ENCODE peak calls at places on chromosomes 7 and 10, in eight cellular contexts. A, G, N, J, X, M, R and K are unnamed samples.

GRCh38 chr10:44962870-44963738 is 3.5 kb downstream of the RASSF4 start:
- DNase-seq in A (peak), G (no peak), N (no peak), J (no peak), X (no peak), M (peak), R (no peak), K (no peak)

GRCh38 chr7:155598810-155599210 is 45.7 kb upstream of the RBM33 start:
- DNase-seq in A (peak), G (peak), N (peak), J (peak), X (peak), M (peak), R (peak), K (peak)

GRCh38 chr10:117694251-117694650 is 151.7 kb downstream of the EMX2 start:
- DNase-seq in A (no peak), G (no peak), N (no peak), J (no peak), X (no peak), M (no peak), R (no peak), K (no peak)

GRCh38 chr7:90958669-90959068 is 305.6 kb upstream of the FZD1 start:
- DNase-seq in A (no peak), G (peak), N (no peak), J (peak), X (no peak), M (no peak), R (no peak), K (peak)

GRCh38 chr7:151238190-151238810 is 6.0 kb downstream of the CHPF2 start:
- DNase-seq in A (no peak), G (no peak), N (no peak), J (no peak), X (no peak), M (no peak), R (no peak), K (no peak)

GRCh38 chr7:106012184-106012583 is 49.1 kb downstream of the CDHR3 start:
- DNase-seq in A (no peak), G (no peak), N (no peak), J (no peak), X (no peak), M (no peak), R (no peak), K (no peak)

GRCh38 chr7:123901111-123901510 is 23.9 kb upstream of the SPAM1 start:
- DNase-seq in A (no peak), G (no peak), N (no peak), J (no peak), X (no peak), M (no peak), R (no peak), K (no peak)

GRCh38 chr10:93071674-93072224 is 1.9 kb upstream of the CYP26A1 start:
- DNase-seq in A (no peak), G (no peak), N (peak), J (no peak), X (peak), M (no peak), R (no peak), K (peak)

GRCh38 chr7:134070673-134071072 is 56.5 kb upstream of the LRGUK start:
- DNase-seq in A (no peak), G (no peak), N (no peak), J (no peak), X (no peak), M (no peak), R (no peak), K (no peak)

GRCh38 chr7:149849174-149849573 is 11.0 kb downstream of the ZNF862 start:
- DNase-seq in A (no peak), G (no peak), N (no peak), J (no peak), X (no peak), M (no peak), R (no peak), K (no peak)

GRCh38 chr10:99124376-99124775 is 111.3 kb downstream of the HPSE2 start:
- DNase-seq in A (no peak), G (no peak), N (no peak), J (no peak), X (no peak), M (no peak), R (no peak), K (no peak)
- H3K4me3 ChIP-seq in A (no peak), G (no peak), N (no peak), J (no peak), X (no peak), M (no peak), R (no peak), K (no peak)

GRCh38 chr7:48384180-48384752 is 213.0 kb downstream of the ABCA13 start:
- DNase-seq in A (no peak), G (no peak), N (no peak), J (no peak), X (no peak), M (no peak), R (no peak), K (no peak)
- TF ChIP-seq CTCF in A (no peak), G (no peak), N (no peak), J (peak), X (no peak), M (no peak), R (no peak), K (no peak)

DNA sequence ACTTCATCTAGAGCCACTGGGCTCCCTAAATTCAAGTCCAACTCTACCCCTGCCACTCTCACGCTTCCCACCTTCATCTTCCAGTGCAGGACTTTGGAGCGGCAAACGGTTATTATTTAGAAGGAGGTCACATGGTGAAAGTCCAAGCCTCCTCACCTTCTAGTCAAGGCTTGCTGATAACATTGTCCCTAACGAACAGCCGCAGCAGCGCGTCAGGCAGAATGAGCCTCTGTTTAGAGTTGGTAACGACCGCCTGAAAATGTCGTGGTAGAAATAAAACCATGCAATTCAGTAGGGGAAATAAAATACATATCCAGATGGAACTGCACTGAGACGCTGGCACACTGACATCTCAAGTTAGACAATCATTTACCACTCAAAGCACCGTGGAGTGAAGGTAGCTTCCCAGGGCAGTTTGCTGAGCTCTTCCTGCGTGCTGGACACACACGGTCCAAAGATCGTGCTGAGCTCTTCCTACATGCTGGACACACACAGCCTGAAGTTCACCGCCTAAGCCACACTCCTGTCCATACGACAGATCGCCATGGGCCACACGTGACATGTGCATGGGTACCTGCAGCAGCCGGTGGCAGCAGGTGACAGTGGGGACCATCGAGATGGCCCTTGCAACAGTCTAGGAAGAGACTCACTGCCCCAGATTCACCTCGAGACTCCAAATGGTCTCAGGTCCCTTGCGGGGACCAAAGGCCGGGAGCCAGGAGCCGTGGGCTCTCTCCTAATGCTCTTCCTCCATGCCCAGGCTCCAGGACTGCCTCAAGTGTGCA is 323.5 kb downstream of the PTPRN2 start:
- DNase-seq in A (no peak), G (no peak), N (peak), J (no peak), X (peak), M (no peak), R (no peak), K (no peak)
- H3K4me3 ChIP-seq in A (no peak), G (no peak), N (no peak), J (no peak), X (no peak), M (no peak), R (no peak), K (no peak)

GRCh38 chr7:24049296-24049695 is 234.7 kb upstream of the NPY start:
- DNase-seq in A (no peak), G (no peak), N (no peak), J (no peak), X (no peak), M (no peak), R (no peak), K (no peak)
- TF ChIP-seq CTCF in A (no peak), G (no peak), N (no peak), J (no peak), X (no peak), M (no peak), R (no peak), K (no peak)

DNA sequence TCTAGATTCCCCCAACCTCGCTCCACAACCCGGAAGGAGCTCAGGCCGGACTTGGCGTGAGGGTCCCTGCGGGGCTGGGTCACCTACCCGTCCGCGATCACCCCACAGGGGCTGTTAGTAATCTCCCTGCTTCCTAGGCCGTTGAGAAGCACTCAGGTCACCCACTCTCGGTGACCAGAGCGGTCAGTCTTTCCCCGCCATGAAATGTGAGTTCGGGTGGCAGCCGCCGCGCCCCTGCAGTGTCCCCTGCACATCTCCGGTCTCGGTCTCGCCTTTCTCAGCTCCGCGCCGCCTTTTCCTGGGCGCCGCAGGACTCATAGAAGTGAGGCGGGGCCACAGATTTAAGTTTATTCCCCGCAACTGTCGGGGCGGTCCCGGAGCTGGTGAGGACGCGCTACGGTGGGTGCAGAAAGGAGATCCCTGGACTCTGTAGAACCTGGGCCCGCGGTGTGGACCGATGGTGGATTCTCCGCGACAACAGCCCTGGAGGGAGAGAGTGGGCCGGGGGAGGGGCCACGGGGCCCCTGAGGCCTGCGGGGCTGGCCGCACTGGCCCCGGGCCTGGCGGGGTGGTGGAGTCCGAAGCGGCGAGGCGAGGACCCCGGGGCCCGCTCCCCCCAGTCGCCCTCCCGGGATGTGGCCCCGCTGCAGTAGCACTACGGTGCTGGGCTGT is 4.5 kb downstream of the FEZF1 start:
- DNase-seq in A (no peak), G (no peak), N (peak), J (no peak), X (no peak), M (no peak), R (no peak), K (no peak)
- H3K4me3 ChIP-seq in A (no peak), G (no peak), N (no peak), J (no peak), X (no peak), M (no peak), R (no peak), K (no peak)

GRCh38 chr10:100562806-100563293 is 27.1 kb downstream of the HIF1AN start:
- DNase-seq in A (no peak), G (peak), N (peak), J (peak), X (no peak), M (peak), R (no peak), K (peak)
- TF ChIP-seq CTCF in A (no peak), G (peak), N (no peak), J (peak), X (peak), M (peak), R (no peak), K (peak)

DNA sequence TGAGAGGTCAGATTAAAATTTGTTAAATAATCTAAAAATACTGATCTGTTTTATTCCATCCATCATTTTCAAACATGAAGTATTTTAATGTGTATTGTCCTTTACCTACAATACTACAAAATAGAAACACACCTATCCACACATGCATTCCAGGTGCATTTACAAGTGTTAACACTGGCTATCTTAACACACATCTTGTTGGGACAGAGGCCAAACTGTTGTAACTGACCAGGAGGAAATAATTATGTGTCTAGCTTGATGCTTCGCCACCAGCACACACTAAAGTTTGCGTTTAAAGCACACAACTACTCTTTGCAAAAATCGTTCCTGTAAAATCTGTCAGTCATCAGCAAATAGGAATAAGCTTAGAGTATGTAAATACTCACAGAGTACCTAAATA is 2.8 kb downstream of the PANK1 start:
- DNase-seq in A (no peak), G (no peak), N (no peak), J (no peak), X (no peak), M (no peak), R (no peak), K (no peak)
- H3K4me3 ChIP-seq in A (no peak), G (no peak), N (no peak), J (no peak), X (no peak), M (no peak), R (no peak), K (peak)

GRCh38 chr7:128398016-128398840 is 11.6 kb downstream of the IMPDH1 start:
- DNase-seq in A (peak), G (peak), N (peak), J (peak), X (no peak), M (no peak), R (peak), K (peak)
- TF ChIP-seq CTCF in A (peak), G (peak), N (peak), J (peak), X (peak), M (peak), R (peak), K (peak)

DNA sequence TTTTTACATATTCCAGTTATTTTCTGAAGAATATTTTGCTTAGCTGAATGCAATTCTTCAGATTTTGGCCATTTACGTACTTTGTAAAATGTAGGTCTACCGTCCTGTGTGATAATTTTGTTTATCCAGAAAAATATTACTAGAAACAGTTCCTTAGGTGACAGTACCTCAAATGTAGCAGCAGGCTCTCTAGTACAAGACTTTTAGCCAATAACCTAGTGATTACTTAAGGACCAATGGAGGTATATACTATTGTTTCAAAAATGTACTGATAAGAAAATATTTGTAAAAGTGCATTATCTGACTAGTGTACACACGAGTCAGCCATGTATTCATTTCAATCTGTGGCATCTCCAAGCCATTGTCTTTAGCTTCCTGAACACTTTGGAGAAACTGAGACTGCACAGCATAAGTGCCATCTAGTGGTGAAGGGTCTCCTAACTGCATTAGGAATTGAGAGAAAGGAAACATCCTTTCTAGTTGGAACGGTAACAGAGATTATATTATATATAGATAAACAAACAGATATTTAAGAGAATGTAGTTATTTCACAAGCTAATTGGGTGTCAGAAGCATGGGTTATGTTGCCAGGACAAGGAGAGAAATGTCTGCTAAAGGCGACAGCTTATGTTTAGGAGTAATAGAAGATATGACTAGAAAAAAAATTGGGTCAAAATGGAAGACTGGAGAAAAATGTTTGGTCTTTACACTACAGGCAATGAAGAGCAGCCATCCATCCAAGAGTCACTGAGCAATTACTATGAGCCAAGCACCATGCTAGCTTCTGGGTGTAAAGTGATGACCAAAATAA is 23.7 kb downstream of the RTKN2 start:
- DNase-seq in A (peak), G (peak), N (no peak), J (peak), X (no peak), M (peak), R (no peak), K (peak)
- H3K4me3 ChIP-seq in A (no peak), G (peak), N (no peak), J (no peak), X (no peak), M (no peak), R (no peak), K (no peak)

GRCh38 chr7:130445008-130445407 is 4.2 kb upstream of the CEP41 start:
- DNase-seq in A (no peak), G (no peak), N (no peak), J (no peak), X (no peak), M (no peak), R (no peak), K (no peak)
- TF ChIP-seq CTCF in A (no peak), G (no peak), N (no peak), J (no peak), X (no peak), M (no peak), R (no peak), K (no peak)